ENCODE peak calls at places on chromosomes 4 and X, in four cellular contexts. A is endodermal cell, K is tibial artery, X is astrocyte. Y is an unnamed sample.

GRCh38 chrX:136714626-136715599 is 65.8 kb downstream of the ARHGEF6 start:
- DNase-seq in A (no peak), K (no peak), X (no peak), Y (no peak)

GRCh38 chr4:147843162-147843561 is 111.3 kb downstream of the ARHGAP10 start:
- DNase-seq in X (no peak), A (peak; percentile 68), K (no peak), Y (no peak)

GRCh38 chr4:41339812-41340809 is 83.4 kb downstream of the UCHL1 start:
- DNase-seq in K (no peak), A (peak; percentile 78), X (peak; percentile 62), Y (peak; percentile 63)

GRCh38 chrX:70504772-70505450 is 60.3 kb downstream of the DLG3 start:
- DNase-seq in A (no peak), X (no peak), K (no peak), Y (no peak)

GRCh38 chr4:68407868-68408190 is 39.4 kb upstream of the TMPRSS11E start:
- DNase-seq in X (no peak), K (no peak), A (no peak), Y (no peak)

GRCh38 chrX:78024349-78025108 is 55.1 kb upstream of the PGAM4 start:
- DNase-seq in A (peak; percentile 53), K (no peak), X (no peak), Y (no peak)

GRCh38 chrX:9465380-9466114 is 689 bp downstream of the TBL1X start:
- DNase-seq in X (no peak), A (peak; percentile 66), K (peak; percentile 66), Y (no peak)

GRCh38 chr4:98623126-98623802 is 35.1 kb downstream of the TSPAN5 start:
- DNase-seq in X (no peak), A (no peak), K (no peak), Y (no peak)

GRCh38 chrX:7372843-7373525 is 225.0 kb upstream of the PUDP start:
- DNase-seq in A (no peak), K (no peak), X (peak; percentile 22), Y (peak; percentile 15)

GRCh38 chrX:7515681-7516413 is 327.1 kb upstream of the VCX start:
- DNase-seq in X (no peak), A (no peak), K (no peak), Y (no peak)

GRCh38 chr4:53601251-53601764 is 10.0 kb upstream of the LNX1 start:
- DNase-seq in A (peak; percentile 90), X (no peak), K (no peak), Y (no peak)

GRCh38 chrX:39764441-39764914 is 333.3 kb downstream of the BCOR start:
- DNase-seq in X (peak; percentile 20), K (no peak), A (peak; percentile 69), Y (no peak)

GRCh38 chr4:143397335-143397734 is 60.7 kb downstream of the GAB1 start:
- DNase-seq in X (no peak), K (no peak), A (no peak), Y (no peak)

GRCh38 chr4:155960522-155960921 is 6.9 kb upstream of the CTSO start:
- DNase-seq in X (peak; percentile 64), K (no peak), A (no peak), Y (no peak)

GRCh38 chr4:68658672-68659071 is 11.8 kb downstream of the UGT2B15 start:
- DNase-seq in K (no peak), A (no peak), X (no peak), Y (no peak)

DNA sequence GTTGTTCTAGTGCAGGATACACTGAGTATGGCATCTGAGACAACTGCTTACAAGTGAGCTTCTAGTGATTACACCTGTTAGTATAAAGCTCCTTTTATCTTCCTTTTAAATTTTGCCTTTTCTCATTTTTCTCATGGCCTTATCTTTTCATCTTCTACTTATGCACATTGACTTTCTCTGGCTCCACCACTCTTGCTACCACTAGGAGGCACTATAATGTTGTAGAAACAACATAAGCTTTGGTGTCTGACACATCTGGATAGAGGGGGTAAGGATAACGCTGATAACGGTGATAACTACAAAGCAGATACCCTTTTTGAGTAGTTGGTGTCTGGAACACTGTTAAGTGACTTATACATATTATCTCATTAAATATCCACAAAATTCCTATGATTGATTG is 187.4 kb upstream of the TEX13C start:
- DNase-seq in A (no peak), X (no peak), K (no peak), Y (no peak)
- TF ChIP-seq CTCF in A (peak; percentile 87), X (no peak), K (no peak), Y (peak; percentile 44)

GRCh38 chrX:10832103-10832502 is 211.7 kb upstream of the MID1 start:
- DNase-seq in X (no peak), A (no peak), K (no peak), Y (no peak)
- H3K4me3 ChIP-seq in X (no peak overlapping the region), A (no peak overlapping the region), K (no peak overlapping the region), Y (peak overlapping the region; percentile 43)

DNA sequence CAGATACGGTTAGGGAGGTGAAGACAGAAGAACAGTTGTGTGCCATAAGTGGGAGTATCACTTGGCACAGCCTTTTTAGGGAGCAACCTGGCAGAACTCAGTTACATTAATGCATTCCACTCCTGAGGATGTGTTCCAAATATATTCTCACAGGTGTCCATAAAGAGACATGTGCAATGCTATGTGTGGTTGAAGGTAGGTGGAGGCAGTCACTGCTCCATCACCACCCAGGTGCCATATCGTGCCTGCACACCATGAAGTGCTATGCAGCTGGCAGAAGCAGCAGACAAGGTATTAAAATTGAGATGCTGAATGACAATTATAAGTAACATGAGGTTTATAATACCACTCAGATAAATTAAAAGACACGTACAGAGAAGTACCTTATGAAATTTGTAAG is 248.0 kb upstream of the SFRP2 start:
- DNase-seq in A (no peak), X (no peak), K (no peak), Y (no peak)
- TF ChIP-seq CTCF in A (no peak), X (no peak), K (no peak), Y (no peak)

GRCh38 chrX:119990409-119990994 is 47.0 kb upstream of the NKAP start:
- DNase-seq in A (peak; percentile 59), K (no peak), X (no peak), Y (no peak)
- H3K4me3 ChIP-seq in A (peak overlapping the region; percentile 60), K (peak overlapping the region; percentile 31), X (no peak overlapping the region), Y (no peak overlapping the region)

DNA sequence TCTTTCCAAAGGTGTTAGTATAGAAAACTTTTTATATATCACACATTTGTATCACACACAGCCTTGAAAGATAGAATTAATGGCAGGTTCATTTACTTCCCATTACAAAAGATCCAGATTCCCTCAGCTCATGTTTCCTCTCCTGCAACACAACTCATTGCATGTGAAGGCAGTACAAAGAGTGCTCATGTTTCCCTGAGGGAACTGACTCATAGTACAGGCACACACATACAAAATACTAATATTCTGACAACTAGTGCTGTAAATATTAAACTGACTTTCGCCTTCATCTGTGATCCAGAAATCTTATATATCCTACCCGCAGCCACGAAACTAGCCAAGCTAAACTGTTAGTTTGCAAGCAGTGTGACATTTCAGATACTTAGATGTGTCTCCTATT is 819.8 kb upstream of the PCDH7 start:
- DNase-seq in K (no peak), A (no peak), X (no peak), Y (no peak)
- TF ChIP-seq CTCF in K (no peak), A (no peak), X (no peak), Y (no peak)

DNA sequence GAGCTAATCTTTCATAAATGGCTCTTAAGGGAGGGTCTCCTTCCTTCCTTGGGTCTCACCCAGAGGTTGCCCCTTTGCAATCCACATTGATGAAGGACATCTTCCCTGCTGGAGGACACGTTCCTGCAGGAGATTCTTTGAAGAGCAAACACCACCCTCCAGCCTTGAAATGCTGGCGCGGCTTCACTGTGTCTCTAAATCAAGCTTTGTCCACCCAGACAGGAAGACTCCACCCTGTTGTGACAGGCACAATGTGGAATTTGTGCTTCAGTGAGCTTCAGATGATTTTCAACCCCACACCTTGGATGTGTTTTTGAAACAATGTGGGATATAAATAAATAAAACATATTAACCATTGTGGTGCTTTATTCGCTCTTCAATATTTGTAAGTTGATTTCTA is 264.1 kb downstream of the RAPGEF2 start:
- DNase-seq in X (no peak), K (no peak), A (no peak), Y (no peak)
- H3K4me3 ChIP-seq in X (no peak overlapping the region), K (no peak overlapping the region), A (no peak overlapping the region), Y (no peak overlapping the region)

Y was measured in retinal pigment epithelial cell.